ENCODE peak calls at places on chromosomes 4 and X, in nine cellular contexts. One of them, this sample, is unnamed.

GRCh38 chr4:149887091-149887490 is 71.4 kb upstream of the IQCM start:
- DNase-seq in ovary: no peak
- DNase-seq in SJSA1: no peak
- DNase-seq in psoas muscle: no peak
- DNase-seq in PC-9: no peak
- DNase-seq in tibial nerve: no peak
- DNase-seq in mammary epithelial cell: peak
- DNase-seq in GM23248: no peak
- DNase-seq in RWPE2: no peak
- DNase-seq in this sample: no peak

GRCh38 chr4:7423801-7424552 is 10.8 kb downstream of the PSAPL1 start:
- DNase-seq in PC-9: no peak
- DNase-seq in RWPE2: peak
- DNase-seq in GM23248: peak
- DNase-seq in mammary epithelial cell: no peak
- DNase-seq in SJSA1: peak
- DNase-seq in psoas muscle: peak
- DNase-seq in tibial nerve: no peak
- DNase-seq in ovary: no peak
- DNase-seq in this sample: no peak

GRCh38 chr4:142366821-142367220 is 479.3 kb downstream of the INPP4B start:
- DNase-seq in mammary epithelial cell: no peak
- DNase-seq in tibial nerve: no peak
- DNase-seq in GM23248: no peak
- DNase-seq in SJSA1: no peak
- DNase-seq in psoas muscle: no peak
- DNase-seq in PC-9: no peak
- DNase-seq in ovary: no peak
- DNase-seq in RWPE2: no peak
- DNase-seq in this sample: peak

GRCh38 chr4:56129431-56129861 is 180.7 kb downstream of the CEP135 start:
- DNase-seq in RWPE2: no peak
- DNase-seq in tibial nerve: no peak
- DNase-seq in ovary: no peak
- DNase-seq in PC-9: peak
- DNase-seq in SJSA1: no peak
- DNase-seq in mammary epithelial cell: peak
- DNase-seq in psoas muscle: no peak
- DNase-seq in GM23248: no peak
- DNase-seq in this sample: peak

GRCh38 chr4:153293675-153294057 is 50.8 kb upstream of the MND1 start:
- DNase-seq in RWPE2: no peak
- DNase-seq in psoas muscle: no peak
- DNase-seq in PC-9: no peak
- DNase-seq in mammary epithelial cell: no peak
- DNase-seq in ovary: no peak
- DNase-seq in tibial nerve: no peak
- DNase-seq in SJSA1: no peak
- DNase-seq in GM23248: no peak
- DNase-seq in this sample: no peak

GRCh38 chrX:139126493-139126892 is 404.0 kb upstream of the F9 start:
- DNase-seq in psoas muscle: peak
- DNase-seq in tibial nerve: no peak
- DNase-seq in GM23248: peak
- DNase-seq in mammary epithelial cell: peak
- DNase-seq in PC-9: peak
- DNase-seq in ovary: no peak
- DNase-seq in SJSA1: no peak
- DNase-seq in RWPE2: no peak
- DNase-seq in this sample: peak

GRCh38 chr4:124178449-124179021 is 534.0 kb downstream of the ANKRD50 start:
- DNase-seq in mammary epithelial cell: peak
- DNase-seq in PC-9: no peak
- DNase-seq in SJSA1: no peak
- DNase-seq in ovary: no peak
- DNase-seq in RWPE2: no peak
- DNase-seq in tibial nerve: peak
- DNase-seq in psoas muscle: no peak
- DNase-seq in GM23248: peak
- DNase-seq in this sample: no peak

GRCh38 chrX:153792368-153792767 is 1.8 kb downstream of the IDH3G start:
- DNase-seq in ovary: no peak
- DNase-seq in GM23248: no peak
- DNase-seq in psoas muscle: no peak
- DNase-seq in tibial nerve: no peak
- DNase-seq in PC-9: no peak
- DNase-seq in SJSA1: no peak
- DNase-seq in RWPE2: no peak
- DNase-seq in mammary epithelial cell: no peak
- DNase-seq in this sample: no peak

GRCh38 chrX:41716217-41716616 is 7.8 kb upstream of the GPR82 start:
- DNase-seq in ovary: no peak
- DNase-seq in SJSA1: no peak
- DNase-seq in PC-9: no peak
- DNase-seq in mammary epithelial cell: no peak
- DNase-seq in GM23248: no peak
- DNase-seq in RWPE2: no peak
- DNase-seq in psoas muscle: no peak
- DNase-seq in tibial nerve: no peak
- DNase-seq in this sample: no peak

GRCh38 chr4:128657638-128658037 is 151.9 kb upstream of the JADE1 start:
- DNase-seq in SJSA1: no peak
- DNase-seq in mammary epithelial cell: no peak
- DNase-seq in RWPE2: no peak
- DNase-seq in ovary: no peak
- DNase-seq in tibial nerve: no peak
- DNase-seq in PC-9: no peak
- DNase-seq in GM23248: no peak
- DNase-seq in psoas muscle: no peak
- DNase-seq in this sample: no peak

GRCh38 chrX:132876509-132876837 is 82.0 kb downstream of the HS6ST2 start:
- DNase-seq in ovary: no peak
- DNase-seq in psoas muscle: no peak
- DNase-seq in mammary epithelial cell: no peak
- DNase-seq in tibial nerve: no peak
- DNase-seq in PC-9: no peak
- DNase-seq in RWPE2: no peak
- DNase-seq in GM23248: no peak
- DNase-seq in SJSA1: no peak
- DNase-seq in this sample: peak

GRCh38 chr4:126955292-126956191 is 677.2 kb upstream of the INTU start:
- DNase-seq in mammary epithelial cell: no peak
- DNase-seq in RWPE2: peak
- DNase-seq in GM23248: no peak
- DNase-seq in PC-9: no peak
- DNase-seq in psoas muscle: peak
- DNase-seq in tibial nerve: no peak
- DNase-seq in ovary: no peak
- DNase-seq in SJSA1: no peak
- DNase-seq in this sample: peak

DNA sequence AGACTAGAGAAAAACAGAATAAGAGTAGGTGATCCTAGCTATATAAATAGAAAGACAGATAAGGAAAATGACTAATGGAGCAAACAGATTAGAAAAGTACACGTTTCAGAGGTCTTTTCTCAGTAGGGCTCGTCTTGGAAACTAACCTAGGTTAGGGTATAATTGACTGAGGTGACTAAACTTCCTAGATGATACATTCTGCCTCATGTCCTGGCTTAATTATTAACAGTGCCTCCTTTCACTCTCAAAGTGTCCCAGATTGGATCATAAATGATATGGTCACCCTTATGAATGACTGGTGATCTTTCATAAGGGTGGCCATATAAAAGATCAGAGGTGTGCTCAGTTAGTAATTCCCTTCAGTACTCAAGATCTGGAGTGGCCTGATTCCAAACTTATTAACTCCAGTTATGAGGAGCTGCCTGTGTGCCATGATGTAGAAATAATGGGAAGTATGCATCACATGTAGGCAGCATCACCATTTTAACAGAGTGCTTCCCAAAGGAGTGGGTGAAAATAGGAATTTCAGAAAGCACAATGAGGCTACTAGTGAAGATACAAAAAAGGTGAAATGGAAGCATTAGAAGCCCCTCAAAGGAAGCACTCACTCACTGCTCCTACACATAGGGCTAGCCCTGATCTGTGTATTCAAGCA is 14.7 kb upstream of the GRIA3 start:
- DNase-seq in GM23248: peak
- DNase-seq in psoas muscle: no peak
- DNase-seq in RWPE2: no peak
- DNase-seq in PC-9: no peak
- DNase-seq in mammary epithelial cell: peak
- DNase-seq in ovary: no peak
- DNase-seq in tibial nerve: no peak
- DNase-seq in SJSA1: no peak
- DNase-seq in this sample: no peak
- H3K27ac ChIP-seq in GM23248: peak
- H3K27ac ChIP-seq in psoas muscle: no peak
- H3K27ac ChIP-seq in RWPE2: no peak
- H3K27ac ChIP-seq in PC-9: no peak
- H3K27ac ChIP-seq in mammary epithelial cell: no peak
- H3K27ac ChIP-seq in ovary: no peak
- H3K27ac ChIP-seq in tibial nerve: no peak
- H3K27ac ChIP-seq in SJSA1: no peak
- H3K27ac ChIP-seq in this sample: no peak

GRCh38 chr4:140092094-140092820 is 61.7 kb downstream of the MAML3 start:
- DNase-seq in SJSA1: no peak
- DNase-seq in psoas muscle: no peak
- DNase-seq in RWPE2: no peak
- DNase-seq in tibial nerve: no peak
- DNase-seq in mammary epithelial cell: peak
- DNase-seq in ovary: no peak
- DNase-seq in GM23248: peak
- DNase-seq in PC-9: peak
- DNase-seq in this sample: peak
- H3K27ac ChIP-seq in SJSA1: peak
- H3K27ac ChIP-seq in psoas muscle: peak
- H3K27ac ChIP-seq in RWPE2: peak
- H3K27ac ChIP-seq in tibial nerve: peak
- H3K27ac ChIP-seq in mammary epithelial cell: peak
- H3K27ac ChIP-seq in ovary: peak
- H3K27ac ChIP-seq in GM23248: peak
- H3K27ac ChIP-seq in PC-9: peak
- H3K27ac ChIP-seq in this sample: peak

GRCh38 chr4:97493815-97494518 is 649.3 kb downstream of the STPG2 start:
- DNase-seq in psoas muscle: no peak
- DNase-seq in tibial nerve: no peak
- DNase-seq in GM23248: no peak
- DNase-seq in ovary: no peak
- DNase-seq in mammary epithelial cell: peak
- DNase-seq in SJSA1: no peak
- DNase-seq in RWPE2: no peak
- DNase-seq in PC-9: no peak
- DNase-seq in this sample: peak

GRCh38 chr4:97500423-97500822 is 642.9 kb downstream of the STPG2 start:
- DNase-seq in tibial nerve: no peak
- DNase-seq in PC-9: no peak
- DNase-seq in GM23248: no peak
- DNase-seq in ovary: no peak
- DNase-seq in SJSA1: no peak
- DNase-seq in mammary epithelial cell: no peak
- DNase-seq in RWPE2: no peak
- DNase-seq in psoas muscle: no peak
- DNase-seq in this sample: no peak

GRCh38 chr4:97498875-97499274 is 644.4 kb downstream of the STPG2 start:
- DNase-seq in SJSA1: no peak
- DNase-seq in ovary: no peak
- DNase-seq in psoas muscle: no peak
- DNase-seq in tibial nerve: no peak
- DNase-seq in mammary epithelial cell: peak
- DNase-seq in GM23248: peak
- DNase-seq in PC-9: peak
- DNase-seq in RWPE2: peak
- DNase-seq in this sample: no peak

GRCh38 chr4:97491856-97492255 is 651.4 kb downstream of the STPG2 start:
- DNase-seq in PC-9: no peak
- DNase-seq in tibial nerve: no peak
- DNase-seq in mammary epithelial cell: no peak
- DNase-seq in ovary: no peak
- DNase-seq in RWPE2: no peak
- DNase-seq in GM23248: no peak
- DNase-seq in SJSA1: no peak
- DNase-seq in psoas muscle: no peak
- DNase-seq in this sample: no peak

DNA sequence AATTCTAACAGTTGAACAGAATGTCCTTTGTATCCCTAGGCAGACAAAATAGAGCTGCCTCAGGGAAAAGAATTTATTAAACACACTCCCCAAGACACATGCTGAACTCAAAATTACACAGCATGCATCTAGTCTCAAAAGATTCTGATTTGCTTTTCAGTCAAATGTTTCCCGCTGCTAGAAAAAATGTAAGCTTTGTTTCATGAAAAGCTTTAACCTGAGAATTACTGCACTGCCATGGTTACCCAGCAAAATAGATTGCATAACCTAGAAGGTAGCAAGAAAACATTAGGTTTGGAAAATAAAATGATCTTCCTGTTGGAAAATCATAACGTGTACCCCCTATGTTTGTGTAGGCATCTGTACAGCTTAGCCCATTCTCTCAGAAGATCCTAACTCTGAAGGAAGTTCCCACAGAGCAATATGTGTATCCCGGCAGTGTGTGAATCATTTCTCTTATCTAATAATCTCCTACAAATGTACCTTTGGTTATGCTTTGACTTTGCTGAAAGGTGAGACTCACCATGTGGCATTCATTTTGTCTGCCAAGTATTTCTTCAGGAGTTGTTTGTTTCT is 646.9 kb downstream of the STPG2 start:
- DNase-seq in RWPE2: no peak
- DNase-seq in mammary epithelial cell: peak
- DNase-seq in SJSA1: no peak
- DNase-seq in PC-9: peak
- DNase-seq in psoas muscle: no peak
- DNase-seq in tibial nerve: no peak
- DNase-seq in GM23248: no peak
- DNase-seq in ovary: no peak
- DNase-seq in this sample: no peak
- H3K27ac ChIP-seq in RWPE2: peak
- H3K27ac ChIP-seq in mammary epithelial cell: peak
- H3K27ac ChIP-seq in SJSA1: no peak
- H3K27ac ChIP-seq in PC-9: peak
- H3K27ac ChIP-seq in psoas muscle: no peak
- H3K27ac ChIP-seq in tibial nerve: no peak
- H3K27ac ChIP-seq in GM23248: no peak
- H3K27ac ChIP-seq in ovary: no peak
- H3K27ac ChIP-seq in this sample: no peak

DNA sequence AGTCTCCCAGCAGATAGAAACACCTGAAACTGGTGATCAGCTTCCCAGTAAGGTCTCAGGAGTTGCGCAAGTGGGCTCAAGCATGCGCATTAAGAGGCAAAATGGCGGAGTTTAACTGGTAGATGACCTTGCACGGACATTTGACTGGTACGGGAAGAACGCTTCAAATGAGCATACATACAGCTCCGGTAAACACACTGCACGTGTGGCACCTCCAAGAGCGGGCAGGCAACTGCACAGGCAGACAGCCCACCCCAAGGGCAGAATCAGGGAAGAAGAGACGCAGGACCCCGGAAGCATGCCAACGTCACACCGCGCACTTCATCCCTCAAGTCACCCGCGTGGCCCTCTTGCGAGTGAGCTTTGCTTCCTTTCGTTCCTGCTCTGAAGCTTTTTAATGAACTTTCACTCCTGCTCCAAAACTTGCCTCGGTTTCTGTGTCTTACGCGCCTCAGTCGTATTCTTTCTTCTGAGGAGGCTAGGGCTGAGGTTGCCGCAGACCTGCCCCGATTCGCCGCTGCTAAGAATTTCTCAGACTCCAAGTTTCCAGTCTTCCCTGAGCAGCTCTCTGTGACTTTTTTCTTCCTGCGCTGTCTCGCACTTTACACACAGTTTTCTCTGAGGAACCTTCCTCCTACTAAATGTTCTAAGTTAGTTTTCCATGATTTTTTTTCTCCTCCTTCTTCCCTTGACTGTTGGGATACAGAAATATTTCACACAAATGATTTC is 180.7 kb upstream of the ZFP42 start:
- DNase-seq in GM23248: peak
- DNase-seq in RWPE2: no peak
- DNase-seq in mammary epithelial cell: no peak
- DNase-seq in tibial nerve: no peak
- DNase-seq in SJSA1: no peak
- DNase-seq in ovary: no peak
- DNase-seq in psoas muscle: no peak
- DNase-seq in PC-9: peak
- DNase-seq in this sample: no peak
- H3K27ac ChIP-seq in GM23248: no peak
- H3K27ac ChIP-seq in RWPE2: peak
- H3K27ac ChIP-seq in mammary epithelial cell: no peak
- H3K27ac ChIP-seq in tibial nerve: peak
- H3K27ac ChIP-seq in SJSA1: no peak
- H3K27ac ChIP-seq in ovary: no peak
- H3K27ac ChIP-seq in psoas muscle: no peak
- H3K27ac ChIP-seq in PC-9: peak
- H3K27ac ChIP-seq in this sample: no peak

This sample was measured in GM23338.